ENCODE peak calls at places on chromosomes 4 and X, in nine cellular contexts. W is SK-N-SH, T is HepG2, Z is HCT116, B is GM12878, F is Panc1, I is A549, J is K562, U is GM23338. O is an unnamed sample.
A peak's percentile ranks its signal among the peaks of the same experiment; 100 is the strongest.

GRCh38 chr4:57065730-57066482 is 44.3 kb downstream of the IGFBP7 start:
- DNase-seq in I (no peak), W (no peak), Z (no peak), U (no peak), J (no peak), T (no peak), F (no peak), B (no peak), O (no peak)

GRCh38 chr4:118988635-118988972 is 100.0 kb downstream of the SYNPO2 start:
- DNase-seq in I (no peak), U (no peak), J (no peak), W (no peak), F (no peak), B (no peak), Z (no peak), T (no peak), O (no peak)

GRCh38 chrX:118552501-118552900 is 56.9 kb downstream of the DOCK11 start:
- DNase-seq in F (no peak), U (no peak), W (no peak), T (no peak), Z (peak; percentile 21), B (no peak), J (no peak), I (peak; percentile 10), O (no peak)

GRCh38 chr4:7960790-7961655 is 21.4 kb upstream of the AFAP1 start:
- DNase-seq in Z (no peak), F (peak; percentile 82), W (peak; percentile 26), B (peak; percentile 56), I (no peak), J (no peak), T (no peak), U (no peak), O (no peak)

GRCh38 chr4:184306949-184307348 is 89.3 kb upstream of the ENPP6 start:
- DNase-seq in B (no peak), J (no peak), T (no peak), W (no peak), I (no peak), Z (no peak), F (no peak), U (no peak), O (no peak)

GRCh38 chr4:162234595-162234994 is 70.8 kb upstream of the FSTL5 start:
- DNase-seq in I (no peak), F (no peak), W (no peak), U (no peak), Z (no peak), B (no peak), T (no peak), J (no peak), O (no peak)

GRCh38 chr4:85243857-85244256 is 231.1 kb upstream of the ARHGAP24 start:
- DNase-seq in U (peak; percentile 62), W (peak; percentile 4), F (no peak), I (no peak), J (no peak), Z (no peak), T (no peak), B (no peak), O (no peak)

GRCh38 chrX:66030505-66031317 is 9.2 kb downstream of the VSIG4 start:
- DNase-seq in I (no peak), W (peak; percentile 7), B (no peak), T (peak; percentile 0), Z (peak; percentile 10), J (peak; percentile 38), U (peak; percentile 49), F (peak; percentile 15), O (peak; percentile 61)

GRCh38 chr4:26885912-26886274 is 25.3 kb downstream of the STIM2 start:
- DNase-seq in U (peak; percentile 18), J (no peak), Z (no peak), W (no peak), I (no peak), T (no peak), F (no peak), B (peak; percentile 65), O (no peak)

GRCh38 chrX:17567173-17567572 is 170.1 kb upstream of the SCML1 start:
- DNase-seq in J (no peak), B (no peak), T (no peak), Z (no peak), U (no peak), I (no peak), W (no peak), F (no peak), O (no peak)

GRCh38 chr4:59598233-59598618 is 1601.9 kb upstream of the ADGRL3 start:
- DNase-seq in T (no peak), W (no peak), J (no peak), I (no peak), Z (no peak), F (no peak), B (no peak), U (no peak), O (no peak)
- TF ChIP-seq REST in T (no peak), W (no peak), J (no peak), I (no peak), Z (no peak), F (no peak), B (no peak), U (no peak), O (no peak)

GRCh38 chr4:88429401-88429800 is 27.5 kb upstream of the HERC5 start:
- DNase-seq in J (no peak), F (no peak), B (no peak), Z (no peak), U (no peak), I (no peak), W (no peak), T (no peak), O (no peak)
- H3K4me3 ChIP-seq in J (no peak overlapping the region), F (no peak overlapping the region), B (no peak overlapping the region), Z (no peak overlapping the region), U (no peak overlapping the region), I (no peak overlapping the region), W (no peak overlapping the region), T (no peak overlapping the region), O (no peak overlapping the region)

GRCh38 chr4:155995069-155995468 is 41.4 kb upstream of the CTSO start:
- DNase-seq in F (no peak), U (no peak), W (no peak), B (no peak), J (no peak), I (no peak), Z (no peak), T (no peak), O (no peak)

GRCh38 chr4:155999743-156000142 is 46.1 kb upstream of the CTSO start:
- DNase-seq in I (no peak), T (no peak), Z (peak; percentile 0), W (no peak), J (no peak), B (no peak), F (no peak), U (peak; percentile 96), O (no peak)
- TF ChIP-seq CTCF in I (no peak), T (peak; percentile 14), Z (no peak), W (peak; percentile 27), J (no peak), B (no peak), F (no peak), U (peak; percentile 59), O (no peak)

GRCh38 chr4:140344111-140344510 is 29.3 kb upstream of the SCOC start:
- DNase-seq in T (no peak), I (no peak), F (no peak), Z (no peak), U (no peak), J (no peak), B (no peak), W (no peak), O (no peak)
- TF ChIP-seq REST in T (no peak), I (no peak), F (no peak), Z (no peak), U (no peak), J (no peak), B (no peak), W (no peak), O (no peak)

GRCh38 chrX:139972629-139973257 is 7.4 kb upstream of the CXorf66 start:
- DNase-seq in W (no peak), F (no peak), B (no peak), T (no peak), U (no peak), Z (no peak), J (no peak), I (no peak), O (no peak)

GRCh38 chrX:139967300-139967699 is 2.0 kb upstream of the CXorf66 start:
- DNase-seq in J (peak; percentile 21), B (no peak), Z (no peak), T (peak; percentile 9), U (peak; percentile 46), I (peak; percentile 7), F (no peak), W (peak; percentile 15), O (no peak)

GRCh38 chrX:139971394-139971749 is 6.1 kb upstream of the CXorf66 start:
- DNase-seq in U (peak; percentile 11), I (no peak), F (no peak), B (no peak), J (no peak), Z (no peak), T (no peak), W (no peak), O (no peak)

GRCh38 chrX:139972113-139972512 is 6.8 kb upstream of the CXorf66 start:
- DNase-seq in W (no peak), Z (no peak), I (no peak), F (no peak), J (no peak), T (no peak), U (no peak), B (no peak), O (no peak)

GRCh38 chrX:139969286-139969685 is 4.0 kb upstream of the CXorf66 start:
- DNase-seq in B (no peak), F (no peak), Z (no peak), W (no peak), I (no peak), U (peak; percentile 3), T (no peak), J (no peak), O (no peak)
- H3K4me3 ChIP-seq in B (no peak overlapping the region), F (no peak overlapping the region), Z (no peak overlapping the region), W (no peak overlapping the region), I (no peak overlapping the region), U (no peak overlapping the region), T (no peak overlapping the region), J (no peak overlapping the region), O (no peak overlapping the region)

GRCh38 chr4:130090427-130090826 is 994.5 kb downstream of the C4orf33 start:
- DNase-seq in U (no peak), J (no peak), Z (no peak), B (no peak), W (no peak), F (no peak), I (no peak), T (no peak), O (no peak)
- TF ChIP-seq CTCF in U (no peak), J (no peak), Z (no peak), B (no peak), W (no peak), F (no peak), I (no peak), T (no peak), O (no peak)

DNA sequence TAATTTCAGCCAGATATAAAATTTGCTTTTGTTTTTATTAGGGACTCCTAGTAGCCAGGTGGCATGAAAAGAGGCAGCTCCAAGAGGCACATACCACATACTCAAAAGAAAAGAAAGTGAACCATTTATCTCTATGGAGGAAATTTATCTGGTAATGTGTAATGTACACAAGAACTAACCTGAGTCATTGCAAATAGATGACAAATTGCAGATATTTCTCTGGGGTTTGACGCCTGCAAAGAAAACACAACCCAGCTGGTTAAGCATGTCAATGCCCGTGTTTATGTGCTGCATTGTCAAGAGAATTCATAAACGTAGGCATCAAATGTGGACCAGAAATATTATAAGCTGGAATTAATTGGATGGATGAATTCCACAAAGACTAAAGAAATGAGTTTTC is 46.9 kb upstream of the PHKA2 start:
- DNase-seq in U (no peak), J (no peak), I (no peak), Z (no peak), W (no peak), B (no peak), T (no peak), F (no peak), O (no peak)
- TF ChIP-seq REST in U (no peak), J (no peak), I (no peak), Z (no peak), W (no peak), B (no peak), T (no peak), F (no peak), O (no peak)